ENCODE peak calls at places on chromosome 10, in eight cellular contexts. M is hepatic stellate cell, L is cerebellar nuclear complex, N is BJ, G is NCI-H146, Y is T-helper 1 cell, V is NCI-H226, B is psoas muscle. Z is an unnamed sample.

GRCh38 chr10:6064119-6064518 is 2.0 kb upstream of the IL2RA start:
- DNase-seq in N (no peak), B (no peak), V (no peak), M (no peak), L (no peak), G (no peak), Y (no peak), Z (no peak)

GRCh38 chr10:86663576-86664369 is 4.5 kb upstream of the LDB3 start:
- DNase-seq in V (no peak), N (no peak), M (no peak), L (no peak), B (peak), Y (no peak), G (no peak), Z (no peak)

GRCh38 chr10:120979435-120980315 is 128.5 kb downstream of the WDR11 start:
- DNase-seq in L (no peak), B (no peak), G (peak), Y (no peak), V (no peak), M (no peak), N (no peak), Z (no peak)

GRCh38 chr10:104406715-104407517 is 53.3 kb downstream of the CFAP58 start:
- DNase-seq in Y (no peak), B (no peak), N (peak), G (peak), V (peak), L (no peak), M (no peak), Z (peak)

GRCh38 chr10:184911-185310 is 49.7 kb downstream of the ZMYND11 start:
- DNase-seq in G (no peak), N (no peak), B (no peak), M (no peak), V (no peak), L (no peak), Y (no peak), Z (no peak)

GRCh38 chr10:49174926-49175500 is 13.2 kb downstream of the TMEM273 start:
- DNase-seq in G (no peak), N (no peak), B (no peak), L (no peak), V (no peak), Y (no peak), M (no peak), Z (no peak)

GRCh38 chr10:133177380-133178157 is 17.6 kb downstream of the KNDC1 start:
- DNase-seq in N (no peak), M (no peak), G (no peak), B (no peak), V (no peak), L (no peak), Y (no peak), Z (no peak)

GRCh38 chr10:80168111-80168511 is 35.6 kb downstream of the PLAC9 start:
- DNase-seq in G (no peak), L (no peak), V (no peak), Y (no peak), M (no peak), N (no peak), B (peak), Z (no peak)

GRCh38 chr10:46523119-46523880 is 33.2 kb downstream of the GPRIN2 start:
- DNase-seq in B (peak), M (peak), V (peak), L (peak), G (no peak), Y (no peak), N (no peak), Z (no peak)

GRCh38 chr10:31157125-31157983 is 125.7 kb upstream of the ZNF438 start:
- DNase-seq in L (peak), M (no peak), B (peak), Y (no peak), N (peak), G (no peak), V (no peak), Z (no peak)

GRCh38 chr10:95513941-95514392 is 47.2 kb downstream of the SORBS1 start:
- DNase-seq in G (no peak), Y (no peak), L (peak), N (no peak), M (no peak), V (peak), B (peak), Z (no peak)

GRCh38 chr10:105183506-105183905 is 542.4 kb downstream of the SORCS3 start:
- DNase-seq in G (no peak), Y (no peak), V (no peak), L (no peak), M (no peak), B (no peak), N (no peak), Z (no peak)

GRCh38 chr10:110020265-110020664 is 12.5 kb downstream of the ADD3 start:
- DNase-seq in B (no peak), Y (no peak), M (no peak), L (no peak), V (no peak), G (no peak), N (no peak), Z (no peak)

GRCh38 chr10:1272762-1273161 is 216.6 kb downstream of the WDR37 start:
- DNase-seq in L (no peak), Y (no peak), N (no peak), M (no peak), B (no peak), V (no peak), G (no peak), Z (no peak)

GRCh38 chr10:87702973-87703294 is 43.3 kb downstream of the PAPSS2 start:
- DNase-seq in L (no peak), N (no peak), M (no peak), B (no peak), G (no peak), Y (no peak), V (no peak), Z (no peak)

GRCh38 chr10:11403116-11403515 is 208.3 kb downstream of the USP6NL start:
- DNase-seq in L (no peak), G (no peak), V (no peak), Y (peak), N (no peak), B (no peak), M (no peak), Z (no peak)

GRCh38 chr10:73601486-73601921 is 10.4 kb upstream of the USP54 start:
- DNase-seq in M (no peak), L (no peak), B (no peak), Y (no peak), G (peak), N (no peak), V (peak), Z (no peak)

GRCh38 chr10:63522129-63522687 is 1.0 kb downstream of the REEP3 start:
- DNase-seq in G (peak), M (peak), N (no peak), B (no peak), Y (no peak), V (no peak), L (no peak), Z (no peak)

GRCh38 chr10:51422311-51423120 is 276.9 kb downstream of the CSTF2T start:
- DNase-seq in V (peak), M (peak), B (no peak), G (peak), L (no peak), Y (no peak), N (no peak), Z (peak)

GRCh38 chr10:99523251-99523773 is 9.4 kb upstream of the NKX2-3 start:
- DNase-seq in N (no peak), G (no peak), M (no peak), B (no peak), Y (no peak), L (no peak), V (no peak), Z (no peak)

GRCh38 chr10:59536151-59536550 is 173.5 kb downstream of the SLC16A9 start:
- DNase-seq in B (no peak), G (peak), Y (no peak), M (peak), V (peak), L (no peak), N (peak), Z (no peak)

GRCh38 chr10:22365644-22366565 is 20.6 kb downstream of the SPAG6 start:
- DNase-seq in V (no peak), L (no peak), N (no peak), G (no peak), B (no peak), M (no peak), Y (no peak), Z (no peak)

GRCh38 chr10:91054325-91054724 is 133.4 kb upstream of the ANKRD1 start:
- DNase-seq in N (no peak), Y (no peak), B (no peak), G (no peak), L (no peak), M (no peak), V (no peak), Z (no peak)

GRCh38 chr10:110363572-110364411 is 59.1 kb upstream of the SMNDC1 start:
- DNase-seq in M (no peak), B (no peak), N (no peak), Y (peak), L (no peak), V (no peak), G (no peak), Z (no peak)

GRCh38 chr10:126456632-126457031 is 68.4 kb upstream of the ADAM12 start:
- DNase-seq in V (no peak), L (no peak), M (no peak), B (no peak), G (no peak), N (no peak), Y (no peak), Z (no peak)

GRCh38 chr10:18140149-18140956 is at the start of gene CACNB2:
- DNase-seq in L (peak), N (no peak), B (peak), M (peak), G (peak), Y (peak), V (peak), Z (no peak)

GRCh38 chr10:125171402-125172316 is 11.3 kb upstream of the CTBP2 start:
- DNase-seq in L (no peak), Y (no peak), N (no peak), V (no peak), M (no peak), G (no peak), B (no peak), Z (no peak)

GRCh38 chr10:33706191-33706590 is 371.7 kb upstream of the NRP1 start:
- DNase-seq in Y (no peak), M (no peak), L (no peak), B (peak), V (peak), G (no peak), N (peak), Z (peak)

GRCh38 chr10:110074298-110074697 is 66.5 kb downstream of the ADD3 start:
- DNase-seq in M (no peak), N (no peak), B (no peak), L (no peak), Y (no peak), G (no peak), V (no peak), Z (no peak)

GRCh38 chr10:19493917-19494316 is 322.3 kb upstream of the PLXDC2 start:
- DNase-seq in Y (no peak), B (no peak), G (no peak), M (no peak), L (no peak), V (no peak), N (no peak), Z (no peak)

GRCh38 chr10:91713471-91714072 is 80.7 kb upstream of the PPP1R3C start:
- DNase-seq in G (no peak), N (no peak), V (no peak), L (no peak), Y (no peak), B (no peak), M (no peak), Z (no peak)

GRCh38 chr10:70602665-70603438 is at the start of gene PRF1:
- DNase-seq in L (no peak), Y (peak), V (no peak), G (no peak), N (no peak), M (no peak), B (peak), Z (no peak)

GRCh38 chr10:113958631-113959382 is 84.9 kb upstream of the ADRB1 start:
- DNase-seq in Y (no peak), B (no peak), M (peak), G (peak), L (no peak), N (peak), V (peak), Z (peak)

GRCh38 chr10:14623931-14624330 is 150.8 kb downstream of the FAM107B start:
- DNase-seq in V (no peak), M (no peak), Y (no peak), B (no peak), N (no peak), L (no peak), G (peak), Z (no peak)

GRCh38 chr10:75408911-75409885 is 7.6 kb upstream of the ZNF503 start:
- DNase-seq in M (peak), N (no peak), B (peak), V (peak), L (no peak), Y (no peak), G (peak), Z (no peak)

Z was measured in AG04449.